ENCODE peak calls at places on chromosomes 4 and X, in seven cellular contexts. X is M059J, N is NCI-H345, R is T-helper 17 cell, E is neuronal stem cell, B is H7, Y is head of caudate nucleus. A is an unnamed sample.

GRCh38 chr4:74370912-74371311 is 6.0 kb downstream of the EREG start:
- DNase-seq in N (peak; percentile 25), X (peak; percentile 63), E (peak; percentile 26), Y (no peak), B (peak; percentile 58), R (no peak), A (peak; percentile 17)

GRCh38 chrX:107678957-107679740 is 50.8 kb downstream of the PRPS1 start:
- DNase-seq in E (no peak), R (peak; percentile 52), X (peak; percentile 78), B (no peak), N (no peak), Y (no peak), A (no peak)

GRCh38 chr4:168562021-168562691 is 65.3 kb downstream of the PALLD start:
- DNase-seq in B (no peak), Y (no peak), X (peak; percentile 64), R (no peak), E (no peak), N (no peak), A (no peak)

GRCh38 chr4:165368567-165368966 is 10.2 kb upstream of the CPE start:
- DNase-seq in B (no peak), Y (no peak), N (peak; percentile 46), E (no peak), X (no peak), R (no peak), A (no peak)

GRCh38 chr4:130812117-130812765 is 1716.3 kb downstream of the C4orf33 start:
- DNase-seq in B (no peak), X (no peak), N (peak; percentile 33), Y (no peak), R (no peak), E (no peak), A (no peak)

GRCh38 chr4:46329118-46329976 is 60.6 kb downstream of the GABRA2 start:
- DNase-seq in E (peak; percentile 45), Y (peak; percentile 4), N (no peak), R (no peak), X (peak; percentile 20), B (peak; percentile 3), A (peak; percentile 77)

GRCh38 chr4:38957947-38958346 is 74.3 kb downstream of the TMEM156 start:
- DNase-seq in N (no peak), E (no peak), R (no peak), Y (no peak), B (no peak), X (no peak), A (no peak)

GRCh38 chr4:101596786-101597185 is 193.7 kb upstream of the BANK1 start:
- DNase-seq in Y (no peak), E (no peak), B (no peak), R (no peak), N (no peak), X (no peak), A (no peak)

GRCh38 chr4:183141997-183142396 is 42.9 kb downstream of the WWC2 start:
- DNase-seq in R (no peak), B (no peak), Y (no peak), E (no peak), X (no peak), N (no peak), A (no peak)

GRCh38 chr4:108359936-108360681 is 191.4 kb upstream of the LEF1 start:
- DNase-seq in Y (no peak), B (no peak), E (no peak), R (no peak), N (no peak), X (no peak), A (no peak)

GRCh38 chr4:4386736-4387392 is at the start of gene NSG1:
- DNase-seq in B (peak; percentile 88), R (peak; percentile 44), Y (peak; percentile 71), X (peak; percentile 27), E (peak; percentile 44), N (peak; percentile 40), A (no peak)

GRCh38 chr4:3269105-3269927 is 20.4 kb downstream of the MSANTD1 start:
- DNase-seq in X (no peak), E (no peak), N (no peak), R (no peak), Y (peak; percentile 8), B (peak; percentile 70), A (no peak)

GRCh38 chr4:119679251-119679650 is 50.6 kb upstream of the PDE5A start:
- DNase-seq in X (peak; percentile 35), R (no peak), B (no peak), N (no peak), E (no peak), Y (no peak), A (no peak)

GRCh38 chrX:31178769-31179125 is 106.9 kb upstream of the FTHL17 start:
- DNase-seq in Y (no peak), N (no peak), R (no peak), E (no peak), B (no peak), X (no peak), A (no peak)

GRCh38 chr4:74456849-74457395 is 12.0 kb downstream of the AREG start:
- DNase-seq in X (no peak), Y (no peak), E (no peak), R (no peak), B (no peak), N (no peak), A (no peak)

GRCh38 chr4:111475001-111475400 is 670.3 kb upstream of the FAM241A start:
- DNase-seq in X (peak; percentile 33), R (no peak), Y (peak; percentile 4), N (peak; percentile 23), B (peak; percentile 8), E (peak; percentile 38), A (peak; percentile 53)

A was measured in globus pallidus.